ENCODE peak calls at places on chromosomes 7 and 10, in ten cellular contexts. H is GM10248; W is AG09309; V is stimulated activated CD4-positive, alpha-beta T cell treated with anti-CD3 and anti-CD28 coated beads, TNF-alpha, amount 100 ng/mL, for 1 hour; B is A172; X is mammary epithelial cell; K is activated naive CD8-positive, alpha-beta T cell treated with anti-CD3 and anti-CD28 coated beads, Interleukin-2, amount 50 U/mL, for 24 hours; Z is GM12865; Y is tibial nerve; I is DMS153. U is an unnamed sample.

GRCh38 chr10:3720228-3721019 is 64.6 kb downstream of the KLF6 start:
- DNase-seq in Z (peak; percentile 12), B (no peak), X (peak; percentile 75), H (no peak), V (no peak), K (no peak), Y (no peak), I (no peak), W (peak; percentile 95), U (no peak)

GRCh38 chr10:121662945-121663917 is 65.0 kb upstream of the FGFR2 start:
- DNase-seq in X (peak; percentile 14), K (peak; percentile 3), H (no peak), V (no peak), Z (peak; percentile 6), I (no peak), B (no peak), W (no peak), Y (no peak), U (no peak)

GRCh38 chr10:120285408-120285807 is 171.6 kb upstream of the PLPP4 start:
- DNase-seq in Y (no peak), I (no peak), K (no peak), B (no peak), H (no peak), V (no peak), X (no peak), Z (no peak), W (no peak), U (no peak)

GRCh38 chr7:101815826-101816488 is 1.5 kb upstream of the CUX1 start:
- DNase-seq in Y (peak; percentile 47), W (peak; percentile 42), H (peak; percentile 86), Z (peak; percentile 93), X (peak; percentile 75), K (peak; percentile 65), B (peak; percentile 48), V (peak; percentile 21), I (peak; percentile 75), U (peak; percentile 15)

GRCh38 chr7:23247602-23248335 is 1.2 kb downstream of the GPNMB start:
- DNase-seq in H (peak; percentile 55), V (no peak), X (no peak), Y (peak; percentile 21), I (no peak), W (no peak), K (no peak), Z (peak; percentile 23), B (no peak), U (no peak)

GRCh38 chr10:126571203-126571602 is 99.3 kb downstream of the C10orf90 start:
- DNase-seq in I (no peak), H (no peak), Y (no peak), Z (no peak), X (no peak), B (no peak), W (no peak), K (no peak), V (no peak), U (no peak)

GRCh38 chr10:95644935-95645334 is 11.6 kb downstream of the ALDH18A1 start:
- DNase-seq in V (no peak), Y (no peak), I (no peak), H (no peak), X (no peak), B (no peak), Z (no peak), W (no peak), K (no peak), U (no peak)

GRCh38 chr7:140176811-140177702 is at the start of gene KDM7A:
- DNase-seq in V (peak; percentile 74), I (peak; percentile 73), Z (peak; percentile 93), Y (peak; percentile 84), H (peak; percentile 89), B (peak; percentile 50), X (peak; percentile 86), K (peak; percentile 89), W (peak; percentile 55), U (peak; percentile 75)

GRCh38 chr7:117319211-117319610 is 3.6 kb downstream of the WNT2 start:
- DNase-seq in Y (no peak), V (no peak), X (no peak), K (no peak), Z (no peak), I (no peak), W (no peak), H (no peak), B (no peak), U (no peak)

GRCh38 chr7:130401531-130401930 is 21.2 kb downstream of the CPA1 start:
- DNase-seq in H (no peak), K (no peak), X (no peak), Y (no peak), W (no peak), Z (no peak), V (no peak), I (no peak), B (no peak), U (no peak)

GRCh38 chr10:85921789-85922188 is 444.8 kb downstream of the GRID1 start:
- DNase-seq in B (no peak), V (no peak), W (no peak), Y (no peak), I (no peak), H (no peak), K (no peak), Z (no peak), X (no peak), U (no peak)

GRCh38 chr7:112723416-112723815 is 66.8 kb downstream of the TMEM168 start:
- DNase-seq in X (peak; percentile 79), V (no peak), K (no peak), I (no peak), W (no peak), B (no peak), Z (no peak), H (no peak), Y (no peak), U (no peak)

GRCh38 chr7:77426052-77426404 is 9.9 kb upstream of the GSAP start:
- DNase-seq in H (peak; percentile 40), I (no peak), B (no peak), Y (no peak), V (no peak), Z (peak; percentile 69), K (no peak), X (no peak), W (no peak), U (no peak)

GRCh38 chr7:157018328-157018996 is 8.0 kb upstream of the MNX1 start:
- DNase-seq in X (no peak), I (no peak), W (no peak), V (no peak), Z (no peak), H (no peak), B (no peak), K (no peak), Y (no peak), U (no peak)

GRCh38 chr7:13009517-13009916 is 322.1 kb downstream of the ARL4A start:
- DNase-seq in I (no peak), Z (no peak), K (no peak), W (no peak), V (no peak), Y (no peak), B (no peak), X (no peak), H (no peak), U (no peak)

GRCh38 chr10:14114791-14115190 is 215.9 kb downstream of the FRMD4A start:
- DNase-seq in X (no peak), Z (no peak), Y (no peak), W (no peak), B (no peak), I (no peak), H (no peak), V (no peak), K (no peak), U (no peak)

GRCh38 chr7:17580141-17580540 is 281.7 kb downstream of the AHR start:
- DNase-seq in V (no peak), Z (no peak), Y (no peak), H (no peak), K (no peak), B (peak; percentile 37), I (no peak), W (no peak), X (peak; percentile 86), U (no peak)

GRCh38 chr7:72016574-72016973 is 395.6 kb downstream of the CALN1 start:
- DNase-seq in B (no peak), X (no peak), K (no peak), H (no peak), I (no peak), W (no peak), Z (no peak), V (no peak), Y (no peak), U (no peak)

GRCh38 chr10:104040862-104041789 is 44.6 kb downstream of the COL17A1 start:
- DNase-seq in Y (no peak), K (no peak), H (no peak), W (no peak), Z (no peak), V (no peak), B (no peak), X (no peak), I (no peak), U (no peak)

GRCh38 chr7:130893441-130893894 is 159.5 kb upstream of the KLF14 start:
- DNase-seq in Z (no peak), X (no peak), H (no peak), W (no peak), V (no peak), Y (no peak), B (peak; percentile 39), K (no peak), I (no peak), U (no peak)

GRCh38 chr7:37942934-37943610 is 22.6 kb downstream of the EPDR1 start:
- DNase-seq in W (no peak), V (no peak), K (no peak), B (no peak), X (peak; percentile 9), I (no peak), H (peak; percentile 26), Z (peak; percentile 16), Y (peak; percentile 49), U (no peak)

GRCh38 chr7:106618480-106618879 is 42.5 kb downstream of the CCDC71L start:
- DNase-seq in H (no peak), B (peak; percentile 45), V (no peak), Y (no peak), Z (no peak), X (no peak), I (no peak), K (no peak), W (peak; percentile 25), U (no peak)

GRCh38 chr10:77846718-77847311 is 79.7 kb downstream of the DLG5 start:
- DNase-seq in Y (peak; percentile 72), B (peak; percentile 79), Z (peak; percentile 65), H (peak; percentile 81), V (no peak), K (peak; percentile 73), W (no peak), X (peak; percentile 46), I (peak; percentile 30), U (peak; percentile 48)

GRCh38 chr7:141275350-141275749 is 201.5 kb downstream of the TMEM178B start:
- DNase-seq in Z (no peak), I (no peak), K (no peak), H (no peak), W (no peak), Y (no peak), X (no peak), V (no peak), B (no peak), U (no peak)

GRCh38 chr7:25312968-25313367 is 84.7 kb upstream of the NPVF start:
- DNase-seq in B (no peak), K (no peak), H (no peak), X (no peak), Y (no peak), Z (no peak), V (no peak), W (no peak), I (no peak), U (no peak)

GRCh38 chr10:77867124-77867715 is 59.3 kb downstream of the DLG5 start:
- DNase-seq in B (no peak), X (no peak), V (no peak), I (no peak), K (no peak), W (no peak), Z (no peak), Y (no peak), H (no peak), U (no peak)

GRCh38 chr10:71598673-71599072 is 120.9 kb downstream of the C10orf105 start:
- DNase-seq in X (no peak), Z (no peak), W (peak; percentile 37), V (no peak), B (no peak), H (no peak), I (no peak), K (no peak), Y (peak; percentile 80), U (no peak)

GRCh38 chr7:1028775-1029636 is 15.3 kb upstream of the GPR146 start:
- DNase-seq in X (peak; percentile 88), Z (peak; percentile 85), V (no peak), W (peak; percentile 75), Y (peak; percentile 78), H (peak; percentile 83), B (peak; percentile 96), I (peak; percentile 66), K (peak; percentile 70), U (peak; percentile 25)